ENCODE peak calls at places on chromosomes 13 and 19, in eight cellular contexts. F is AG20443, C is midbrain, Y is nephron progenitor cell, M is PC-3, K is EH, Q is NCI-H345, W is iris pigment epithelial cell. U is an unnamed sample.

GRCh38 chr19:11434703-11435056 is 241 bp downstream of the ODAD3 start:
- DNase-seq in F (no peak), C (no peak), Y (no peak), M (no peak), K (no peak), Q (no peak), W (no peak), U (no peak)

GRCh38 chr13:67230774-67231480 is 791 bp upstream of the PCDH9 start:
- DNase-seq in F (peak; percentile 67), C (peak; percentile 66), Y (peak; percentile 78), M (peak; percentile 35), K (peak; percentile 70), Q (peak; percentile 72), W (peak; percentile 67), U (peak; percentile 74)

GRCh38 chr19:49853852-49854849 is 3.2 kb downstream of the PTOV1 start:
- DNase-seq in F (no peak), C (no peak), Y (no peak), M (no peak), K (no peak), Q (no peak), W (no peak), U (no peak)

GRCh38 chr13:42612021-42612765 is 38.2 kb downstream of the TNFSF11 start:
- DNase-seq in F (no peak), C (no peak), Y (no peak), M (peak; percentile 76), K (no peak), Q (no peak), W (peak; percentile 10), U (no peak)

GRCh38 chr13:55653497-55653896 is 1487.2 kb upstream of the PRR20A start:
- DNase-seq in F (no peak), C (no peak), Y (no peak), M (no peak), K (no peak), Q (no peak), W (no peak), U (no peak)

GRCh38 chr13:27794921-27795717 is 2.8 kb downstream of the GSX1 start:
- DNase-seq in F (no peak), C (no peak), Y (no peak), M (no peak), K (no peak), Q (no peak), W (no peak), U (no peak)

GRCh38 chr19:10093295-10094186 is 7.4 kb downstream of the SHFL start:
- DNase-seq in F (no peak), C (no peak), Y (no peak), M (peak; percentile 22), K (peak; percentile 20), Q (no peak), W (no peak), U (no peak)

GRCh38 chr19:609001-609340 is 19.3 kb downstream of the HCN2 start:
- DNase-seq in F (no peak), C (peak; percentile 86), Y (no peak), M (peak; percentile 8), K (no peak), Q (peak; percentile 24), W (no peak), U (no peak)

GRCh38 chr19:412356-413355 is 3.7 kb upstream of the C2CD4C start:
- DNase-seq in F (no peak), C (no peak), Y (peak; percentile 54), M (no peak), K (no peak), Q (peak; percentile 34), W (peak; percentile 9), U (no peak)

GRCh38 chr13:103556681-103557080 is 490.5 kb upstream of the SLC10A2 start:
- DNase-seq in F (no peak), C (no peak), Y (no peak), M (no peak), K (no peak), Q (no peak), W (no peak), U (no peak)

U was measured in fibroblast of pulmonary artery.